ENCODE peak calls at places on chromosome 19, in ten cellular contexts. C is activated T-cell treated with anti-CD3 and anti-CD28 coated beads, Interleukin-2, amount 50 U/mL, for 4 hours; D is T-helper 17 cell; T is activated naive CD4-positive, alpha-beta T cell treated with anti-CD3 and anti-CD28 coated beads, Interleukin-2, amount 50 U/mL, for 72 hours; U is activated naive CD8-positive, alpha-beta T cell treated with anti-CD3 and anti-CD28 coated beads, Interleukin-2, amount 10 ng/mL, durations not matched to agents 7 days and 5 days; J is left lung; L is Right ventricle myocardium superior; N is heart right ventricle; H is SK-N-SH treated with all-trans-retinoic acid at 6 μM for 48 hours; W is natural killer cell. P is an unnamed sample.

GRCh38 chr19:57559008-57559403 is 657 bp downstream of the ZNF550 start:
- ATAC-seq in C (peak), D (peak), T (peak), U (peak), J (peak), L (peak), N (peak), H (peak), W (peak), P (no peak)

GRCh38 chr19:55528030-55528801 is 8.7 kb downstream of the SBK2 start:
- ATAC-seq in C (no peak), D (no peak), T (no peak), U (no peak), J (no peak), L (no peak), N (no peak), H (peak), W (no peak), P (no peak)

GRCh38 chr19:12825259-12826131 is 8.9 kb downstream of the RTBDN start:
- ATAC-seq in C (peak), D (peak), T (peak), U (peak), J (peak), L (no peak), N (no peak), H (peak), W (peak), P (no peak)

GRCh38 chr19:8519388-8519787 is 5.4 kb upstream of the ZNF414 start:
- ATAC-seq in C (no peak), D (no peak), T (no peak), U (no peak), J (no peak), L (no peak), N (no peak), H (no peak), W (no peak), P (no peak)

GRCh38 chr19:54352041-54352440 is 12.7 kb downstream of the LAIR1 start:
- ATAC-seq in C (no peak), D (peak), T (no peak), U (no peak), J (no peak), L (no peak), N (no peak), H (no peak), W (no peak), P (no peak)

GRCh38 chr19:16585808-16586476 is 13.7 kb upstream of the SLC35E1 start:
- ATAC-seq in C (peak), D (peak), T (peak), U (no peak), J (no peak), L (no peak), N (no peak), H (no peak), W (no peak), P (no peak)

GRCh38 chr19:31350033-31350692 is 927 bp upstream of the TSHZ3 start:
- ATAC-seq in C (no peak), D (no peak), T (no peak), U (no peak), J (peak), L (peak), N (peak), H (peak), W (no peak), P (peak)

GRCh38 chr19:5803752-5804515 is 933 bp upstream of the NRTN start:
- ATAC-seq in C (peak), D (peak), T (peak), U (peak), J (peak), L (peak), N (peak), H (peak), W (peak), P (peak)

GRCh38 chr19:6038634-6039405 is 60.9 kb upstream of the RANBP3 start:
- ATAC-seq in C (peak), D (peak), T (peak), U (no peak), J (no peak), L (no peak), N (no peak), H (no peak), W (no peak), P (no peak)

GRCh38 chr19:35009424-35010415 is 9.6 kb downstream of the GRAMD1A start:
- ATAC-seq in C (no peak), D (no peak), T (no peak), U (no peak), J (no peak), L (no peak), N (no peak), H (no peak), W (no peak), P (no peak)

GRCh38 chr19:41928754-41929535 is 696 bp upstream of the ERFL start:
- ATAC-seq in C (peak), D (peak), T (peak), U (peak), J (peak), L (no peak), N (peak), H (no peak), W (peak), P (no peak)

GRCh38 chr19:58349590-58349989 is 3.7 kb downstream of the A1BG start:
- ATAC-seq in C (no peak), D (no peak), T (no peak), U (no peak), J (no peak), L (no peak), N (no peak), H (no peak), W (no peak), P (no peak)